ENCODE peak calls at places on chromosomes 4 and X, in five cellular contexts. One of them, this sample, is unnamed. For H3K27me3 and H3K4me1, the result is how much of the 10 kb centered on the place peaks cover.

GRCh38 chrX:155544886-155545285 is 67.9 kb downstream of the TMLHE start:
- DNase-seq in Peyer's patch: no peak
- DNase-seq in effector memory CD4-positive, alpha-beta T cell: no peak
- DNase-seq in tibial artery: no peak
- DNase-seq in breast epithelium: no peak
- DNase-seq in this sample: no peak

GRCh38 chr4:185803015-185803414 is 9.0 kb downstream of the SORBS2 start:
- DNase-seq in Peyer's patch: no peak
- DNase-seq in effector memory CD4-positive, alpha-beta T cell: no peak
- DNase-seq in tibial artery: no peak
- DNase-seq in breast epithelium: no peak
- DNase-seq in this sample: no peak

GRCh38 chr4:143633833-143634232 is 66.6 kb downstream of the FREM3 start:
- DNase-seq in Peyer's patch: no peak
- DNase-seq in effector memory CD4-positive, alpha-beta T cell: no peak
- DNase-seq in tibial artery: no peak
- DNase-seq in breast epithelium: no peak
- DNase-seq in this sample: no peak

GRCh38 chr4:133156096-133156495 is 7.0 kb downstream of the PCDH10 start:
- DNase-seq in Peyer's patch: no peak
- DNase-seq in effector memory CD4-positive, alpha-beta T cell: no peak
- DNase-seq in tibial artery: no peak
- DNase-seq in breast epithelium: no peak
- DNase-seq in this sample: no peak

GRCh38 chrX:53223955-53224859 is 800 bp downstream of the KDM5C start:
- DNase-seq in Peyer's patch: peak
- DNase-seq in effector memory CD4-positive, alpha-beta T cell: peak
- DNase-seq in tibial artery: no peak
- DNase-seq in breast epithelium: peak
- DNase-seq in this sample: peak

GRCh38 chr4:151667666-151668065 is 93.1 kb downstream of the GATB start:
- DNase-seq in Peyer's patch: no peak
- DNase-seq in effector memory CD4-positive, alpha-beta T cell: no peak
- DNase-seq in tibial artery: no peak
- DNase-seq in breast epithelium: no peak
- DNase-seq in this sample: no peak

GRCh38 chrX:119503484-119503861 is 35.2 kb downstream of the SLC25A5 start:
- DNase-seq in Peyer's patch: no peak
- DNase-seq in effector memory CD4-positive, alpha-beta T cell: no peak
- DNase-seq in tibial artery: peak
- DNase-seq in breast epithelium: peak
- DNase-seq in this sample: peak

GRCh38 chr4:122980860-122981259 is 58.5 kb upstream of the NUDT6 start:
- DNase-seq in Peyer's patch: no peak
- DNase-seq in effector memory CD4-positive, alpha-beta T cell: no peak
- DNase-seq in tibial artery: no peak
- DNase-seq in breast epithelium: no peak
- DNase-seq in this sample: no peak

GRCh38 chrX:129679856-129680255 is 25.1 kb upstream of the APLN start:
- DNase-seq in Peyer's patch: no peak
- DNase-seq in effector memory CD4-positive, alpha-beta T cell: no peak
- DNase-seq in tibial artery: no peak
- DNase-seq in breast epithelium: no peak
- DNase-seq in this sample: no peak

GRCh38 chr4:80137631-80138030 is 59.7 kb upstream of the PRDM8 start:
- DNase-seq in Peyer's patch: no peak
- DNase-seq in effector memory CD4-positive, alpha-beta T cell: no peak
- DNase-seq in tibial artery: no peak
- DNase-seq in breast epithelium: no peak
- DNase-seq in this sample: no peak

GRCh38 chr4:114636192-114636935 is 37.8 kb downstream of the UGT8 start:
- DNase-seq in Peyer's patch: no peak
- DNase-seq in effector memory CD4-positive, alpha-beta T cell: no peak
- DNase-seq in tibial artery: no peak
- DNase-seq in breast epithelium: no peak
- DNase-seq in this sample: no peak

GRCh38 chr4:101669138-101669831 is 121.2 kb upstream of the BANK1 start:
- DNase-seq in Peyer's patch: no peak
- DNase-seq in effector memory CD4-positive, alpha-beta T cell: no peak
- DNase-seq in tibial artery: no peak
- DNase-seq in breast epithelium: no peak
- DNase-seq in this sample: no peak

GRCh38 chr4:182917182-182918043 is at the start of gene DCTD:
- DNase-seq in Peyer's patch: peak
- DNase-seq in effector memory CD4-positive, alpha-beta T cell: peak
- DNase-seq in tibial artery: peak
- DNase-seq in breast epithelium: peak
- DNase-seq in this sample: peak

GRCh38 chrX:7233632-7234406 is 85.9 kb upstream of the PUDP start:
- DNase-seq in Peyer's patch: no peak
- DNase-seq in effector memory CD4-positive, alpha-beta T cell: no peak
- DNase-seq in tibial artery: no peak
- DNase-seq in breast epithelium: no peak
- DNase-seq in this sample: no peak

GRCh38 chr4:101419324-101420135 is 72.2 kb upstream of the PPP3CA start:
- DNase-seq in Peyer's patch: no peak
- DNase-seq in effector memory CD4-positive, alpha-beta T cell: no peak
- DNase-seq in tibial artery: no peak
- DNase-seq in breast epithelium: no peak
- DNase-seq in this sample: peak

GRCh38 chr4:86608757-86609375 is 14.8 kb downstream of the PTPN13 start:
- DNase-seq in Peyer's patch: no peak
- DNase-seq in effector memory CD4-positive, alpha-beta T cell: no peak
- DNase-seq in tibial artery: no peak
- DNase-seq in breast epithelium: no peak
- DNase-seq in this sample: no peak

GRCh38 chr4:99103166-99103565 is 14.6 kb upstream of the ADH5 start:
- DNase-seq in Peyer's patch: no peak
- DNase-seq in effector memory CD4-positive, alpha-beta T cell: no peak
- DNase-seq in tibial artery: no peak
- DNase-seq in breast epithelium: no peak
- DNase-seq in this sample: no peak

GRCh38 chrX:47562615-47563243 is 1.7 kb downstream of the ARAF start:
- DNase-seq in Peyer's patch: no peak
- DNase-seq in effector memory CD4-positive, alpha-beta T cell: no peak
- DNase-seq in tibial artery: no peak
- DNase-seq in breast epithelium: no peak
- DNase-seq in this sample: no peak

GRCh38 chr4:159503243-159503642 is 400.4 kb downstream of the RAPGEF2 start:
- DNase-seq in Peyer's patch: no peak
- DNase-seq in effector memory CD4-positive, alpha-beta T cell: no peak
- DNase-seq in tibial artery: no peak
- DNase-seq in breast epithelium: no peak
- DNase-seq in this sample: no peak

GRCh38 chrX:48919947-48920712 is 1.3 kb upstream of the PIM2 start:
- DNase-seq in Peyer's patch: no peak
- DNase-seq in effector memory CD4-positive, alpha-beta T cell: peak
- DNase-seq in tibial artery: no peak
- DNase-seq in breast epithelium: no peak
- DNase-seq in this sample: no peak

GRCh38 chr4:118338981-118339765 is 13.6 kb downstream of the PRSS12 start:
- DNase-seq in Peyer's patch: no peak
- DNase-seq in effector memory CD4-positive, alpha-beta T cell: no peak
- DNase-seq in tibial artery: no peak
- DNase-seq in breast epithelium: no peak
- DNase-seq in this sample: peak

GRCh38 chr4:96326846-96327245 is 487.0 kb downstream of the PDHA2 start:
- DNase-seq in Peyer's patch: no peak
- DNase-seq in effector memory CD4-positive, alpha-beta T cell: no peak
- DNase-seq in tibial artery: no peak
- DNase-seq in breast epithelium: no peak
- DNase-seq in this sample: no peak

GRCh38 chr4:146407669-146408084 is 114.1 kb downstream of the SLC10A7 start:
- DNase-seq in Peyer's patch: no peak
- DNase-seq in effector memory CD4-positive, alpha-beta T cell: no peak
- DNase-seq in tibial artery: no peak
- DNase-seq in breast epithelium: no peak
- DNase-seq in this sample: peak

GRCh38 chr4:88960576-88960975 is 96.4 kb downstream of the FAM13A start:
- DNase-seq in Peyer's patch: no peak
- DNase-seq in effector memory CD4-positive, alpha-beta T cell: no peak
- DNase-seq in tibial artery: no peak
- DNase-seq in breast epithelium: no peak
- DNase-seq in this sample: no peak

GRCh38 chr4:110042540-110043517 is 130.1 kb downstream of the EGF start:
- DNase-seq in Peyer's patch: no peak
- DNase-seq in effector memory CD4-positive, alpha-beta T cell: no peak
- DNase-seq in tibial artery: no peak
- DNase-seq in breast epithelium: no peak
- DNase-seq in this sample: no peak

DNA sequence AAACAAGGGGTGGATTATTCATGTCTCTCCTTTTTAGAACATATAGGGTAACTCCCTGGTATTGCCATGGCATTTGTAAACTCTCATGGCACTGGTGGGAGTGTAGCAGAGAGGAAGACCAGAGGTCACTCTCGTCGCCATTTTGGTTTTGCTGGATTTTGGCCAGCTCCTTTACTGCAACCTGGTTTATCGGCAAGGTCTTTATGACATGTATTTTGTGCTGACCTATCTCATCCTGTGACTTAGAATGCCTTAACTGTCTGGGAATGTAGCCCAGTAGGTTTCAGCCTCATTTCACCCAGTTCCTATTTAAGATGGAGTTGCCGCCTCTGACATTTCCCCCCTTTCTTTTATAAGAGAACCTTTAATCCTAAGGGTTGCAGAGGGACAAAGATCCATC is 45.8 kb downstream of the MGST2 start:
- DNase-seq in Peyer's patch: no peak
- DNase-seq in effector memory CD4-positive, alpha-beta T cell: no peak
- DNase-seq in tibial artery: no peak
- DNase-seq in breast epithelium: no peak
- DNase-seq in this sample: peak
- H3K27me3 ChIP-seq in Peyer's patch: under half
- H3K27me3 ChIP-seq in effector memory CD4-positive, alpha-beta T cell: under half
- H3K27me3 ChIP-seq in tibial artery: under half
- H3K27me3 ChIP-seq in breast epithelium: under half
- H3K27me3 ChIP-seq in this sample: under half

DNA sequence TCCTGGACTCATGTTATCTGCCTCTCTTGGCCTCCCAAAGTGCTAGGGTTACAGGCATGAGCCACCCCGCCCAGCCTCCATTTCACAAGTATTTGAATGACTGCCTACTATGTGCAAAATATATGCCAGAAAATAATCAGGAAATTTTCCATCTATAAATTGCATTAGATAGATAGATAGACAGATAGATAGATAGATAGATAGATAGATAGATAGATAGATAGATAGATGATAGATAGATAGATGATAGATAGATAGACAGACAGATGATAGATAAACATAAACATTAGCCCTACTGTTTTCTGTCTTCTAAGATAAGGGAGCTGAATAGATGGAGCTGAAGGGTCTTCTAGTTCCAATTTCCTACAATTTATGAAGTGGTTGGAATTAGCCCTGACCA is 87.4 kb upstream of the TRIM2 start:
- DNase-seq in Peyer's patch: no peak
- DNase-seq in effector memory CD4-positive, alpha-beta T cell: no peak
- DNase-seq in tibial artery: no peak
- DNase-seq in breast epithelium: no peak
- DNase-seq in this sample: no peak
- H3K4me1 ChIP-seq in Peyer's patch: under half
- H3K4me1 ChIP-seq in effector memory CD4-positive, alpha-beta T cell: under half
- H3K4me1 ChIP-seq in tibial artery: under half
- H3K4me1 ChIP-seq in breast epithelium: under half
- H3K4me1 ChIP-seq in this sample: under half

DNA sequence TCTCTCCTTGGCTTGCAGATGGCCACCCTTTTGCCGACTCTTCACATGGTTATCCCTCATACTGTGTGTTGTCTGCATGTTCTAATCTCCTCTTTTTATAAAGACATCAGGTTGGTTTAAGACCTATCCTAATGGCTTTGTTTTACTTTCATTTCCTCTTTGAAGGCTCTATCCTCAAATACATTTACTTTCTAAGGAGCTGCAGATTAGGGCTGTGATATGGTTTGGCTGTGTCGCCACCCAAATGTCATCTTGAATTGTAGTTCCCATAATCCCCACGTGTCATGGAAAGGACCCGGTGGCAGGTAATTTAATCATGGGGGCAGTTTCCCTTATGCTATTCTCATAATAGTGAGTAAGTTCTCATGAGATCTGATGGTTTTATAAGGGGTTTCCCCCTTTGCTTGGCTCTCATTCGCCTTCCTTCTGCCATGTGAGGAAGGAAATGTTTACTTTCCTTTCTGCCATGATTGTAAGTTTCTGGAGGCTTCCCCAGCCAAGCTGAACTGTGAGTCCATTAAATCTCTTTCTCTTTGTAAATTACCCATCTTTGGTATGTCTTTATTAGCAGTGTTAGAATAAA is 204.5 kb downstream of the RELL1 start:
- DNase-seq in Peyer's patch: no peak
- DNase-seq in effector memory CD4-positive, alpha-beta T cell: no peak
- DNase-seq in tibial artery: no peak
- DNase-seq in breast epithelium: no peak
- DNase-seq in this sample: no peak
- H3K27ac ChIP-seq in Peyer's patch: peak
- H3K27ac ChIP-seq in effector memory CD4-positive, alpha-beta T cell: no peak
- H3K27ac ChIP-seq in tibial artery: no peak
- H3K27ac ChIP-seq in breast epithelium: no peak
- H3K27ac ChIP-seq in this sample: peak

GRCh38 chrX:50629774-50630173 is 159.1 kb upstream of the DGKK start:
- DNase-seq in Peyer's patch: no peak
- DNase-seq in effector memory CD4-positive, alpha-beta T cell: no peak
- DNase-seq in tibial artery: no peak
- DNase-seq in breast epithelium: no peak
- DNase-seq in this sample: no peak
- H3K27me3 ChIP-seq in Peyer's patch: under half
- H3K27me3 ChIP-seq in effector memory CD4-positive, alpha-beta T cell: under half
- H3K27me3 ChIP-seq in tibial artery: under half
- H3K27me3 ChIP-seq in breast epithelium: under half
- H3K27me3 ChIP-seq in this sample: under half

DNA sequence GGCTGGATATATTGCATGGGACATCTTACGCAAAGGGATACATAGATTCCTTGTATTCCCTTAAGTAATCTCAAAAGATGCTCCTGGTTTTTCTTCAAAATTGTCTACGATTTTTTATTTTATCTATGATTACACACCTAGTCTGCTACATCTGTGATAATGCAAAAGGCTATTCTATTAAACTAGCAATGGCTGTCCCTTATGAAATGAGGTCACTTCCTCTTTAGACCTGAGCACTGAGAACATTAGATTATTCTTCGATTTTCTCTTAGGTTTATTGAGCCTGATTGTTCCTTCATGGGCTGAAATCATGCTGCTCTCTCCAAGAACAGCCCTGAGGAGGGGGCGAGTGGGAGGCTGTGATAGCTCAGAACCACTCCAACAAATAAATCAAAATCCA is 126.8 kb upstream of the ENPP6 start:
- DNase-seq in Peyer's patch: no peak
- DNase-seq in effector memory CD4-positive, alpha-beta T cell: no peak
- DNase-seq in tibial artery: no peak
- DNase-seq in breast epithelium: no peak
- DNase-seq in this sample: no peak
- H3K4me1 ChIP-seq in Peyer's patch: under half
- H3K4me1 ChIP-seq in effector memory CD4-positive, alpha-beta T cell: under half
- H3K4me1 ChIP-seq in tibial artery: under half
- H3K4me1 ChIP-seq in breast epithelium: under half
- H3K4me1 ChIP-seq in this sample: under half